ENCODE peak calls at places on chromosomes 3 and 15, in four cellular contexts. U, A, S and C are unnamed samples.

GRCh38 chr3:99907959-99908544 is 90.4 kb downstream of the CMSS1 start:
- DNase-seq in U (no peak), A (no peak), S (no peak), C (no peak)

GRCh38 chr3:20060924-20061323 is 20.7 kb downstream of the KAT2B start:
- DNase-seq in U (no peak), A (no peak), S (peak), C (no peak)

GRCh38 chr3:354433-354832 is 157.9 kb downstream of the CHL1 start:
- DNase-seq in U (peak), A (peak), S (peak), C (no peak)

GRCh38 chr15:78407889-78408640 is 30.0 kb upstream of the IREB2 start:
- DNase-seq in U (no peak), A (no peak), S (no peak), C (no peak)

GRCh38 chr3:21654662-21655061 is 96.3 kb downstream of the ZNF385D start:
- DNase-seq in U (no peak), A (no peak), S (no peak), C (no peak)

GRCh38 chr3:13002398-13003124 is 70.7 kb downstream of the IQSEC1 start:
- DNase-seq in U (peak), A (no peak), S (no peak), C (no peak)

GRCh38 chr3:100401674-100402036 is 316 bp downstream of the LNP1 start:
- DNase-seq in U (no peak), A (no peak), S (no peak), C (no peak)

GRCh38 chr15:78072080-78072892 is 5.2 kb downstream of the TBC1D2B start:
- DNase-seq in U (no peak), A (no peak), S (no peak), C (no peak)

GRCh38 chr15:85580914-85581313 is 200.5 kb downstream of the AKAP13 start:
- DNase-seq in U (no peak), A (no peak), S (no peak), C (no peak)

GRCh38 chr15:90818251-90819210 is 49.9 kb upstream of the FURIN start:
- DNase-seq in U (no peak), A (peak), S (no peak), C (peak)

GRCh38 chr3:146131616-146132410 is 29.2 kb downstream of the PLOD2 start:
- DNase-seq in U (no peak), A (no peak), S (no peak), C (no peak)

GRCh38 chr3:13890377-13891016 is 10.6 kb upstream of the WNT7A start:
- DNase-seq in U (no peak), A (peak), S (no peak), C (no peak)

GRCh38 chr3:154334973-154335420 is 10.7 kb upstream of the DHX36 start:
- DNase-seq in U (no peak), A (peak), S (no peak), C (no peak)

GRCh38 chr3:195119461-195120198 is 151.3 kb downstream of the XXYLT1 start:
- DNase-seq in U (no peak), A (no peak), S (no peak), C (no peak)

GRCh38 chr15:88657326-88658069 is 18.7 kb downstream of the ISG20 start:
- DNase-seq in U (no peak), A (peak), S (no peak), C (peak)

GRCh38 chr3:10763248-10763620 is 52.8 kb upstream of the SLC6A11 start:
- DNase-seq in U (no peak), A (no peak), S (no peak), C (no peak)

GRCh38 chr3:45638299-45639043 is 43.9 kb downstream of the LIMD1 start:
- DNase-seq in U (no peak), A (no peak), S (no peak), C (no peak)

GRCh38 chr3:83224101-83224868 is 1462.8 kb upstream of the GBE1 start:
- DNase-seq in U (no peak), A (no peak), S (no peak), C (no peak)

GRCh38 chr3:36591959-36592358 is 172.4 kb downstream of the DCLK3 start:
- DNase-seq in U (no peak), A (no peak), S (no peak), C (no peak)

GRCh38 chr3:13610006-13610570 is 61.2 kb downstream of the FBLN2 start:
- DNase-seq in U (no peak), A (no peak), S (no peak), C (no peak)

GRCh38 chr3:165642761-165643432 is 194.3 kb downstream of the BCHE start:
- DNase-seq in U (no peak), A (no peak), S (no peak), C (no peak)

GRCh38 chr3:7682822-7683229 is 818.8 kb upstream of the LMCD1 start:
- DNase-seq in U (no peak), A (no peak), S (peak), C (no peak)

GRCh38 chr3:198081421-198081844 is 121.4 kb downstream of the LMLN start:
- DNase-seq in U (no peak), A (no peak), S (no peak), C (no peak)

GRCh38 chr3:2274531-2274930 is 175.9 kb downstream of the CNTN4 start:
- DNase-seq in U (no peak), A (no peak), S (no peak), C (no peak)

GRCh38 chr3:66442254-66443249 is 58.3 kb downstream of the LRIG1 start:
- DNase-seq in U (no peak), A (no peak), S (no peak), C (no peak)

GRCh38 chr15:71390101-71390500 is 274.8 kb downstream of the THSD4 start:
- DNase-seq in U (no peak), A (no peak), S (no peak), C (no peak)

GRCh38 chr3:183046883-183047282 is 52.4 kb downstream of the MCCC1 start:
- DNase-seq in U (no peak), A (no peak), S (no peak), C (no peak)

GRCh38 chr15:82079736-82080135 is 33.9 kb upstream of the MEX3B start:
- DNase-seq in U (no peak), A (no peak), S (no peak), C (no peak)

GRCh38 chr15:33086500-33087141 is 107.9 kb downstream of the FMN1 start:
- DNase-seq in U (peak), A (no peak), S (no peak), C (no peak)

DNA sequence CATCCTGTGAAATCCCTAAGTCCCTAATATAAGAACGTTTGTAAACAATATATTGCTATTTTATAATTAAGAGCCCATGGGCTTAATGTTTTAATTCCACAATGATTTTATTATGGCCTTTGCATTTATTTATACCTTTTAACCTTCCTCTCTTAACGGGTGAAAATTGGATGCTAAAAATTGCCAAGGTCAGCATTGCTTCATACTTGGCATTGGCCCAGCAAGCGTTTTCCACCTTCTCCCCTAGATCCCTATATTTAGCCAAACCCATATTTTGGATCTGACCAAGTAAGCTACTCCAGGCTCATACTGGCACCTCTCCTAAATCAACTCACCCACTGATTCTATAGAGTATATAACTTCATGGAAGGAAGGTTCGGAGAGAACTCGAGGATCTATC is 188.0 kb upstream of the NR2F2 start:
- DNase-seq in U (no peak), A (no peak), S (no peak), C (no peak)
- TF ChIP-seq SPI1 in U (no peak), A (no peak), S (no peak), C (no peak)

GRCh38 chr3:47283596-47284364 is 1.0 kb downstream of the KLHL18 start:
- DNase-seq in U (no peak), A (peak), S (no peak), C (no peak)
- TF ChIP-seq SPI1 in U (no peak), A (peak), S (no peak), C (no peak)

GRCh38 chr3:105214575-105214974 is 152.1 kb upstream of the ALCAM start:
- DNase-seq in U (no peak), A (no peak), S (no peak), C (no peak)
- TF ChIP-seq SPI1 in U (no peak), A (no peak), S (no peak), C (no peak)

GRCh38 chr3:130609166-130609574 is 92.2 kb downstream of the COL6A6 start:
- DNase-seq in U (no peak), A (no peak), S (no peak), C (no peak)
- TF ChIP-seq SPI1 in U (no peak), A (no peak), S (no peak), C (no peak)

DNA sequence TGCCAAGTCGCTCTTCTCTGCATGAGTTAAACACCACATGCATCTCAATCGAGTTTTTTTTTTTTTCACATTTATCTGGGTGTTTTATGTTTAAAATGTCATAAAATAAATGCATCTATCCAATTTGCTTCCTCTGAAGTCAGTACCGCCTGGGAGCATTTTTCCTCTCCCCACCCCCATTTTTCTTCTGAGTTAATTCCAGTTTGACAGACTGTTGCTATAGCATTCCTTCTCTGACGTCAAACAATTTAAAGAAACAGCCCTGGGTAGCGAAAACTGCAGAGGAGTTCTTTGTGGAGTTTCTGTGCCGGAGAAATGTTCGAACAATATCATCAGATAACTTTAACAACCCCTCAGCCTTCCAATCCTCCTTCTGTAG is 885 bp upstream of the GNB4 start:
- DNase-seq in U (no peak), A (no peak), S (no peak), C (no peak)
- TF ChIP-seq SPI1 in U (no peak), A (no peak), S (no peak), C (no peak)

GRCh38 chr3:188279696-188280398 is 125.9 kb downstream of the LPP start:
- DNase-seq in U (no peak), A (no peak), S (no peak), C (no peak)

GRCh38 chr3:188282871-188283270 is 128.9 kb downstream of the LPP start:
- DNase-seq in U (no peak), A (no peak), S (no peak), C (no peak)

GRCh38 chr3:188283347-188283746 is 129.4 kb downstream of the LPP start:
- DNase-seq in U (no peak), A (no peak), S (no peak), C (no peak)

GRCh38 chr3:188278717-188279324 is 124.9 kb downstream of the LPP start:
- DNase-seq in U (no peak), A (no peak), S (no peak), C (no peak)

DNA sequence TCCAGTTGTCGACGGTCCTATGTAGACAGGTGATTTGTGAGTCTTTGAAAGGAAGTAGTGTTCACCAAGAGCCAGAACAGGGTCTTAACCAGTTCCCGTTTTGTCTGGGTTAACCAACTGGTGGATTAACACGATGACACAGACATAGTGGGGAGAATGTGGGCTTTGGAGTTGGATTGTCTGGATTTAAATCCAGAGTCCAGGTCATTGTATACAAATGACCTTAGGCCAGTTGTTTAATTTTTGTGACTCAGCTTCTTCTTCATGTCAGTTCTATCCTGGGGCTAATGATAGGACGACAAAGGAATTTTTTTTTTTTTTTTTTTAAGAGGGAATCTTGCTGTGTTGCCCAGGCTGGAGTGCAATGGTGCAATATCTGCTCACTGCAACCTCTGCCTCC is 126.7 kb downstream of the LPP start:
- DNase-seq in U (no peak), A (no peak), S (no peak), C (no peak)
- TF ChIP-seq SPI1 in U (no peak), A (no peak), S (no peak), C (no peak)